ENCODE peak calls at places on chromosomes 6 and 20, in eight cellular contexts. W, R, O, F, P, X, H and M are unnamed samples.
A peak's percentile ranks its signal among the peaks of the same experiment; 100 is the strongest.

GRCh38 chr20:2946988-2947961 is 74.0 kb downstream of the PTPRA start:
- DNase-seq in P (no peak), F (no peak), X (peak; percentile 71), R (no peak), O (no peak), W (no peak), H (peak; percentile 52), M (no peak)

GRCh38 chr20:8782804-8783203 is 286.1 kb upstream of the PLCB4 start:
- DNase-seq in F (peak; percentile 51), P (no peak), O (no peak), X (peak; percentile 44), R (peak; percentile 59), H (no peak), W (no peak), M (no peak)

GRCh38 chr20:57711826-57712225 is 2.0 kb upstream of the PMEPA1 start:
- DNase-seq in P (no peak), H (no peak), X (no peak), R (no peak), F (no peak), W (no peak), O (no peak), M (no peak)

GRCh38 chr20:45343867-45344721 is 4.1 kb downstream of the SDC4 start:
- DNase-seq in F (peak; percentile 74), H (peak; percentile 43), W (peak; percentile 96), X (peak; percentile 93), O (no peak), R (no peak), P (no peak), M (peak; percentile 47)

GRCh38 chr6:44327096-44327495 is 13.9 kb upstream of the AARS2 start:
- DNase-seq in W (no peak), O (no peak), P (no peak), F (no peak), R (no peak), X (no peak), H (no peak), M (no peak)

GRCh38 chr6:170424634-170425126 is 118.1 kb downstream of the FAM120B start:
- DNase-seq in W (no peak), O (no peak), F (no peak), H (no peak), R (no peak), X (no peak), P (no peak), M (no peak)

GRCh38 chr6:71411882-71412281 is 123.3 kb downstream of the OGFRL1 start:
- DNase-seq in X (no peak), P (no peak), H (no peak), W (no peak), R (no peak), O (no peak), F (no peak), M (no peak)

GRCh38 chr6:73586416-73586974 is 65.7 kb upstream of the EEF1A1 start:
- DNase-seq in O (no peak), X (peak; percentile 36), W (no peak), P (no peak), H (no peak), F (no peak), R (no peak), M (no peak)

GRCh38 chr20:38129893-38130609 is 35.0 kb downstream of the TGM2 start:
- DNase-seq in F (no peak), P (no peak), W (no peak), X (no peak), O (no peak), H (no peak), R (no peak), M (no peak)

GRCh38 chr6:129592516-129593232 is 117.3 kb downstream of the ARHGAP18 start:
- DNase-seq in W (no peak), F (no peak), H (no peak), P (no peak), X (no peak), R (no peak), O (no peak), M (no peak)

GRCh38 chr6:165308926-165309731 is at the start of gene C6orf118:
- DNase-seq in P (no peak), X (peak; percentile 75), H (no peak), F (no peak), R (no peak), W (no peak), O (no peak), M (no peak)

GRCh38 chr6:152769993-152770392 is 19.4 kb downstream of the VIP start:
- DNase-seq in F (no peak), W (no peak), P (no peak), R (no peak), X (no peak), O (no peak), H (no peak), M (no peak)

GRCh38 chr20:39879296-39879695 is 809.7 kb downstream of the MAFB start:
- DNase-seq in X (peak; percentile 63), H (no peak), O (no peak), W (no peak), F (no peak), R (no peak), P (no peak), M (no peak)

GRCh38 chr20:23613676-23614075 is 8.0 kb upstream of the CST9 start:
- DNase-seq in X (no peak), R (no peak), H (no peak), O (no peak), P (no peak), F (no peak), W (no peak), M (no peak)

GRCh38 chr6:10373642-10374359 is 41.1 kb downstream of the TFAP2A start:
- DNase-seq in F (no peak), H (no peak), R (no peak), P (no peak), W (no peak), X (peak; percentile 3), O (no peak), M (no peak)

GRCh38 chr6:15244605-15245360 is 1.1 kb upstream of the JARID2 start:
- DNase-seq in P (peak; percentile 57), X (peak; percentile 73), H (peak; percentile 63), O (peak; percentile 21), W (peak; percentile 64), F (no peak), R (no peak), M (peak; percentile 47)

GRCh38 chr20:56215115-56215514 is 33.4 kb upstream of the MC3R start:
- DNase-seq in R (no peak), H (no peak), P (no peak), O (no peak), F (no peak), X (no peak), W (no peak), M (no peak)

GRCh38 chr6:69542494-69542893 is 254.3 kb downstream of the LMBRD1 start:
- DNase-seq in P (no peak), X (no peak), F (no peak), O (no peak), R (no peak), H (no peak), W (no peak), M (no peak)

GRCh38 chr6:45488884-45489283 is 111.2 kb upstream of the SUPT3H start:
- DNase-seq in F (no peak), R (no peak), O (no peak), X (no peak), H (no peak), W (no peak), P (no peak), M (no peak)

GRCh38 chr20:34472246-34472925 is 43.8 kb upstream of the DYNLRB1 start:
- DNase-seq in R (peak; percentile 10), P (no peak), O (no peak), F (peak; percentile 34), H (no peak), W (peak; percentile 23), X (peak; percentile 66), M (no peak)

GRCh38 chr20:5656136-5656535 is 94.1 kb upstream of the SHLD1 start:
- DNase-seq in R (no peak), P (no peak), X (no peak), F (no peak), W (no peak), O (no peak), H (no peak), M (no peak)

GRCh38 chr20:24917797-24918578 is 31.1 kb upstream of the CST7 start:
- DNase-seq in R (peak; percentile 9), X (peak; percentile 49), F (peak; percentile 23), O (peak; percentile 20), P (peak; percentile 36), H (peak; percentile 11), W (peak; percentile 58), M (peak; percentile 10)

GRCh38 chr6:100808638-100809275 is 72.4 kb downstream of the ASCC3 start:
- DNase-seq in F (peak; percentile 5), R (peak; percentile 12), W (peak; percentile 71), X (peak; percentile 68), H (no peak), P (no peak), O (no peak), M (no peak)

GRCh38 chr20:61771805-61772350 is 293.8 kb downstream of the TAF4 start:
- DNase-seq in P (no peak), F (no peak), R (no peak), X (no peak), H (no peak), O (no peak), W (no peak), M (no peak)

GRCh38 chr6:110529355-110529754 is 52.9 kb upstream of the SLC22A16 start:
- DNase-seq in P (no peak), W (peak; percentile 10), O (no peak), F (no peak), H (no peak), X (peak; percentile 76), R (no peak), M (no peak)

GRCh38 chr6:128275030-128275429 is 245.4 kb downstream of the PTPRK start:
- DNase-seq in X (peak; percentile 65), W (peak; percentile 15), H (no peak), R (no peak), P (no peak), F (no peak), O (no peak), M (no peak)

GRCh38 chr6:21587182-21587924 is 6.2 kb upstream of the SOX4 start:
- DNase-seq in O (no peak), R (no peak), W (peak; percentile 71), F (no peak), P (peak; percentile 24), H (no peak), X (peak; percentile 71), M (no peak)

GRCh38 chr6:3808759-3809514 is 40.2 kb upstream of the FAM50B start:
- DNase-seq in P (no peak), X (peak; percentile 92), R (peak; percentile 42), F (peak; percentile 86), O (no peak), H (no peak), W (peak; percentile 66), M (no peak)